ENCODE peak calls at places on chromosome 18, in seven cellular contexts. F is tibial artery, M is gastrocnemius medialis, L is suprapubic skin, V is A549, C is Peyer's patch, K is astrocyte of the cerebellum. H is an unnamed sample.

GRCh38 chr18:57372444-57372843 is 20.1 kb downstream of the ST8SIA3 start:
- DNase-seq in F (no peak), M (no peak), L (no peak), V (no peak), C (no peak), K (no peak), H (no peak)

GRCh38 chr18:54973046-54973445 is 13.8 kb upstream of the CCDC68 start:
- DNase-seq in F (no peak), M (no peak), L (no peak), V (no peak), C (no peak), K (no peak), H (no peak)

GRCh38 chr18:8277270-8277669 is 332.0 kb upstream of the RAB12 start:
- DNase-seq in F (no peak), M (no peak), L (no peak), V (no peak), C (no peak), K (no peak), H (no peak)

GRCh38 chr18:43442571-43442970 is 165.3 kb upstream of the SYT4 start:
- DNase-seq in F (no peak), M (no peak), L (no peak), V (no peak), C (no peak), K (no peak), H (no peak)

GRCh38 chr18:13621886-13622619 is 104.3 kb downstream of the FAM210A start:
- DNase-seq in F (no peak), M (no peak), L (no peak), V (no peak), C (no peak), K (no peak), H (no peak)

GRCh38 chr18:78777992-78778391 is 201.6 kb upstream of the SALL3 start:
- DNase-seq in F (no peak), M (no peak), L (peak; percentile 77), V (no peak), C (no peak), K (no peak), H (no peak)

GRCh38 chr18:74534981-74535649 is 815 bp downstream of the CNDP1 start:
- DNase-seq in F (no peak), M (no peak), L (no peak), V (no peak), C (no peak), K (no peak), H (no peak)

GRCh38 chr18:79423211-79424007 is 27.7 kb downstream of the NFATC1 start:
- DNase-seq in F (no peak), M (no peak), L (no peak), V (no peak), C (no peak), K (no peak), H (no peak)

GRCh38 chr18:9095297-9096012 is 7.0 kb upstream of the NDUFV2 start:
- DNase-seq in F (no peak), M (no peak), L (no peak), V (no peak), C (peak; percentile 76), K (no peak), H (no peak)

GRCh38 chr18:34767601-34768027 is 57.5 kb downstream of the DTNA start:
- DNase-seq in F (no peak), M (no peak), L (no peak), V (no peak), C (no peak), K (peak; percentile 45), H (no peak)

GRCh38 chr18:48928787-48929186 is 22.0 kb downstream of the SMAD7 start:
- DNase-seq in F (peak; percentile 74), M (no peak), L (no peak), V (no peak), C (peak; percentile 92), K (no peak), H (peak; percentile 59)

GRCh38 chr18:22219568-22220355 is 50.4 kb downstream of the GATA6 start:
- DNase-seq in F (no peak), M (no peak), L (no peak), V (no peak), C (no peak), K (no peak), H (no peak)

GRCh38 chr18:47912794-47913594 is 17.5 kb downstream of the SMAD2 start:
- DNase-seq in F (no peak), M (no peak), L (no peak), V (no peak), C (no peak), K (no peak), H (no peak)

GRCh38 chr18:24894880-24895279 is 434.4 kb downstream of the HRH4 start:
- DNase-seq in F (no peak), M (no peak), L (no peak), V (no peak), C (no peak), K (no peak), H (no peak)

GRCh38 chr18:7090771-7091170 is 26.8 kb downstream of the LAMA1 start:
- DNase-seq in F (no peak), M (no peak), L (no peak), V (no peak), C (no peak), K (no peak), H (no peak)

GRCh38 chr18:33745396-33745795 is 167.4 kb downstream of the ASXL3 start:
- DNase-seq in F (no peak), M (no peak), L (no peak), V (no peak), C (no peak), K (no peak), H (no peak)

GRCh38 chr18:39485696-39486095 is 1920.1 kb upstream of the CELF4 start:
- DNase-seq in F (no peak), M (no peak), L (no peak), V (no peak), C (no peak), K (no peak), H (no peak)

GRCh38 chr18:28088477-28088876 is 88.5 kb downstream of the CDH2 start:
- DNase-seq in F (no peak), M (no peak), L (no peak), V (no peak), C (no peak), K (no peak), H (no peak)

GRCh38 chr18:54162431-54162830 is 62.0 kb downstream of the MBD2 start:
- DNase-seq in F (no peak), M (no peak), L (no peak), V (no peak), C (no peak), K (peak; percentile 59), H (no peak)

GRCh38 chr18:688322-688721 is 24.1 kb downstream of the ENOSF1 start:
- DNase-seq in F (no peak), M (no peak), L (no peak), V (no peak), C (no peak), K (no peak), H (no peak)

DNA sequence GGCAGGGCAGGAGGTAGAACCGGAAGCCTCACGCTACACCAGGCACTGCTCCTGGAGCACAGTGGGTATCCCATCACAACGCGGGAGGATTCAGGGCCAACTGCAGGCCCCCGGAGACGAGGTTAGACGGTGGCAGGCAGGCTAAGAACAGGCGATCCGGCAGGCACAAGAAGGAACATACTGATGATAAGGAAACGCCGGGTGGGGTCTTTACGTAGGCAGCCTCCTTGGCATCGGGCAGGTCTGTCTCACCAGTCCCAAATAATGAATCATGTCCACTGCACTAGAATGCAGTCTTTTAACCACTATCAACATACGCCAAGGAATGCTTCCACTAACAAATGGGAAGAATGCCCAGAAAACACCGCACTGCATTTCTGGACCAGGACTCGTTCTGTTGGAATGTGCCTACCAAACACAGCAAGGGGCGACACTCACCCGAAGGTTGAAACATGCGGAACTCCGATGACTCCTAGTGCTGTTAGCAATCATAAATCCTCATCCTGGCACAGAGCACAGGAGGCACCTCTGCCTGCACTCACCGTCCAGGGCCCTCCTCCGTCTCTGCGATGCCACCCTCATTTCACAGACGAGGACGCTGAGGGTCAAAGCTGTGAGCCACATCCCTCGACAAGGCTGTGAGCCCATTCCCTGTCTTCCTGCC is 35.2 kb downstream of the ZNF516 start:
- DNase-seq in F (no peak), M (no peak), L (peak; percentile 78), V (peak; percentile 69), C (no peak), K (peak; percentile 100), H (no peak)
- TF ChIP-seq CTCF in F (no peak), M (no peak), L (no peak), V (no peak), C (no peak), K (peak; percentile 6), H (no peak)

GRCh38 chr18:3379685-3380084 is 70.3 kb upstream of the TGIF1 start:
- DNase-seq in F (no peak), M (no peak), L (no peak), V (no peak), C (no peak), K (no peak), H (no peak)

GRCh38 chr18:3384664-3385189 is 65.2 kb upstream of the TGIF1 start:
- DNase-seq in F (no peak), M (no peak), L (no peak), V (peak; percentile 31), C (no peak), K (no peak), H (no peak)

GRCh38 chr18:3383381-3383915 is 66.5 kb upstream of the TGIF1 start:
- DNase-seq in F (no peak), M (no peak), L (no peak), V (no peak), C (no peak), K (no peak), H (no peak)

GRCh38 chr18:3380384-3380961 is 69.5 kb upstream of the TGIF1 start:
- DNase-seq in F (peak; percentile 36), M (no peak), L (no peak), V (peak; percentile 31), C (no peak), K (no peak), H (no peak)
- TF ChIP-seq CTCF in F (no peak), M (no peak), L (no peak), V (peak; percentile 36), C (no peak), K (peak; percentile 8), H (no peak)

DNA sequence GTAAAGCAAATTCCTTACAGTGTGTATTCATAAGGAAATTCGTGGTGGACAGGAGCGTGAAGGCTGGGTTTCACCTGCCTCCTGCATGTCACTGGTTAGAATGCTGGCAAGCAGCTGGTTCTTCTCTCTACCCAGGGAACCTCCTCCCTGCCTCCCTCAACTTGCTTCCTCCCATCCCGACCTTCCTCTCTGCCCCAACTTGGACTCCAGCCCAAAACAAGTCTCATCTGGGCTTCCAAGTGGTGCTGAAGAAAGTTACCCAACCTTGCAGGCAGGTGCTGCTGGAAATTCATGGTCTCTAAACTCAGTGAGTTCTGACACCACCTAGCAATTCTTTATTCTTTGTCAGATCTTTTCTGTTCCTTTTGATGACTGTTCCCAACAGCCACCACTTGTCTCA is 184.5 kb downstream of the BCL2 start:
- DNase-seq in F (no peak), M (no peak), L (no peak), V (no peak), C (no peak), K (no peak), H (no peak)
- TF ChIP-seq CTCF in F (no peak), M (no peak), L (no peak), V (no peak), C (no peak), K (no peak), H (no peak)

DNA sequence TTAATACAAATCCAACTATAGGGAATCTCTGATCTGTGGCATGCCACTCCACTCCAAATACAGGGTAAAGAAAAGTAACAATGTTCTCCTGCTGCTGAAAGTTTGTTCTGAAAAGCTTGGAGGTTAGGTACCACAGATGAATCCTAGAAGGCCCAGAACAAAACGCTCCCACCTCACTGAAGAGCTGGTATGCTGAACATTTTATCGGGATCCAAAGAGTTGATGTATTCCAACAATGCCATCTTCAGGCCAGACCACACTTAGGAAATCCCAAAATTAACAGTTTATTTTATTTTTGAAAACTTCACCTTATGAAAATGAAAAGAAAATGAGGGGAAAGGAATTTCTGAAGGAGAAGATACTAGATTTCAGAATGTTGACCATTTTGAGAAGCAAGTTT is 145.1 kb upstream of the CDH19 start:
- DNase-seq in F (no peak), M (no peak), L (no peak), V (no peak), C (no peak), K (no peak), H (no peak)
- TF ChIP-seq CTCF in F (no peak), M (no peak), L (no peak), V (peak; percentile 34), C (no peak), K (peak; percentile 14), H (no peak)